ENCODE peak calls at places on chromosomes 7 and 10, in four cellular contexts. I is K562, C is GM12891, S is GM12878. N is an unnamed sample.

GRCh38 chr10:110220383-110220782 is 13.0 kb downstream of the MXI1 start:
- DNase-seq in I (no peak), S (no peak), C (no peak), N (no peak)

GRCh38 chr10:122206471-122207065 is 64.5 kb upstream of the BTBD16 start:
- DNase-seq in S (no peak), C (no peak), I (no peak), N (no peak)

GRCh38 chr10:15262036-15262713 is 93.7 kb upstream of the NMT2 start:
- DNase-seq in I (no peak), S (no peak), C (no peak), N (no peak)

GRCh38 chr10:111148025-111148424 is 71.2 kb downstream of the ADRA2A start:
- DNase-seq in I (no peak), C (no peak), S (no peak), N (no peak)

GRCh38 chr10:48697821-48698764 is 13.4 kb downstream of the WDFY4 start:
- DNase-seq in I (no peak), S (no peak), C (no peak), N (no peak)

GRCh38 chr10:124416733-124417132 is 2.0 kb downstream of the OAT start:
- DNase-seq in S (no peak), C (no peak), I (no peak), N (no peak)

GRCh38 chr7:69871886-69872592 is 273.8 kb downstream of the AUTS2 start:
- DNase-seq in C (no peak), I (no peak), S (no peak), N (no peak)

GRCh38 chr7:5489991-5490536 is 66.4 kb upstream of the TNRC18 start:
- DNase-seq in I (no peak), S (no peak), C (no peak), N (no peak)

GRCh38 chr7:76282344-76283253 is 19.9 kb upstream of the HSPB1 start:
- DNase-seq in S (no peak), C (no peak), I (peak), N (no peak)

GRCh38 chr10:17453377-17454091 is 861 bp downstream of the ST8SIA6 start:
- DNase-seq in C (no peak), I (peak), S (no peak), N (no peak)

GRCh38 chr10:1754506-1755177 is 17.3 kb upstream of the ADARB2 start:
- DNase-seq in S (no peak), I (no peak), C (no peak), N (no peak)

GRCh38 chr7:139387594-139387993 is 27.9 kb downstream of the LUC7L2 start:
- DNase-seq in I (no peak), S (no peak), C (no peak), N (no peak)

GRCh38 chr10:61404771-61405170 is 48.4 kb downstream of the TMEM26 start:
- DNase-seq in C (no peak), S (no peak), I (no peak), N (no peak)

GRCh38 chr7:15783971-15784693 is 97.6 kb upstream of the MEOX2 start:
- DNase-seq in S (no peak), C (no peak), I (no peak), N (no peak)

GRCh38 chr7:33933611-33934281 is 28.4 kb downstream of the BMPER start:
- DNase-seq in I (no peak), C (no peak), S (no peak), N (no peak)

GRCh38 chr10:108631332-108631731 is 1292.0 kb downstream of the XPNPEP1 start:
- DNase-seq in I (no peak), C (peak), S (peak), N (no peak)

GRCh38 chr7:128914566-128915151 is 4.2 kb upstream of the KCP start:
- DNase-seq in C (no peak), S (no peak), I (no peak), N (no peak)

GRCh38 chr7:22782616-22783232 is 39.9 kb downstream of the TOMM7 start:
- DNase-seq in C (peak), S (no peak), I (peak), N (peak)

GRCh38 chr7:77887567-77887966 is 89.0 kb downstream of the PHTF2 start:
- DNase-seq in I (no peak), S (no peak), C (no peak), N (no peak)

GRCh38 chr7:96800824-96801223 is 91.2 kb upstream of the SEM1 start:
- DNase-seq in I (no peak), S (no peak), C (no peak), N (no peak)

GRCh38 chr10:22670796-22671195 is 43.6 kb downstream of the PIP4K2A start:
- DNase-seq in C (no peak), I (no peak), S (no peak), N (no peak)

GRCh38 chr10:45464958-45465567 is 91.0 kb downstream of the ALOX5 start:
- DNase-seq in S (peak), I (peak), C (no peak), N (peak)

GRCh38 chr10:94320285-94320914 is 42.3 kb downstream of the NOC3L start:
- DNase-seq in S (no peak), I (peak), C (peak), N (peak)
- TF ChIP-seq SPI1 in S (no peak), I (no peak), C (no peak), N (no peak)

DNA sequence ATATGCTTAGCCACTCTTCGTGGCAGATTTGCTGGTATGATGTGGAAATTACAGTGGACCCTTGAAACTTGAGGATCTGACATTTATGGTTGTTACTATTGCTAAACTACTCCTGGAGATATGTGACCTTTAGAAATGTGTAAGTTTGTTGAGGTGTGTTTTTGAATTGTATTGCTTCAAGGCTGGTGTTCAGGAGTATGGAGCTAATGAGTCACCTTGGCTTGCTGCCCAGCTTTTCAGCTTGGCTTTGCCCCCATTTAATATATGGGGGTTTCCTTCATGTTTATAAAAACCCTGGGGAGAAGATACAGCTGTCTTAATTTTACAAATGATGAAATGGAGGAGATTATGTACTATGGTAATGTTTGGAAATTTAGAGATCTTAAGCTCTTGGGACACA is 11.6 kb downstream of the HBP1 start:
- DNase-seq in C (no peak), I (no peak), S (no peak), N (no peak)
- TF ChIP-seq POLR2AphosphoS5 in C (no peak), I (no peak), S (no peak), N (no peak)

GRCh38 chr7:137874390-137874789 is 27.6 kb upstream of the DGKI start:
- DNase-seq in I (no peak), C (no peak), S (no peak), N (no peak)
- TF ChIP-seq SPI1 in I (no peak), C (no peak), S (no peak), N (no peak)

GRCh38 chr10:113562108-113562507 is 9.3 kb downstream of the HABP2 start:
- DNase-seq in C (no peak), S (no peak), I (no peak), N (no peak)
- TF ChIP-seq POLR2AphosphoS5 in C (no peak), S (no peak), I (no peak), N (no peak)

N was measured in HL-60.